ENCODE peak calls at places on chromosomes 1 and 21, in four cellular contexts. J is activated T-helper 1 cell treated with anti-CD3 and anti-CD28 coated beads, Interleukin-12 subunit alpha, Interleukin-12 subunit beta, Interleukin-2, Interleukin-4 antibody, amounts not matched to agents 30 ng/mL and 10 ng/mL and 1 ng/mL, durations not matched to agents 14 hours and 24 hours and 36 hours; L is naive B cell; G is NCI-H748 treated with DMSO at 0.1 percent for 48 hours. N is an unnamed sample.

GRCh38 chr1:1142844-1143243 is 27.0 kb upstream of the C1orf159 start:
- DNase-seq in L (no peak), J (no peak), G (no peak), N (no peak)

GRCh38 chr1:174005032-174005431 is 17.1 kb downstream of the RC3H1 start:
- DNase-seq in J (no peak), L (peak), G (no peak), N (no peak)

GRCh38 chr1:60345621-60346020 is 272.1 kb upstream of the C1orf87 start:
- DNase-seq in G (no peak), J (no peak), L (no peak), N (no peak)

GRCh38 chr1:116420417-116421200 is 47.6 kb downstream of the ATP1A1 start:
- DNase-seq in G (no peak), L (no peak), J (no peak), N (no peak)

GRCh38 chr1:241464985-241465384 is 54.6 kb downstream of the FH start:
- DNase-seq in J (no peak), L (no peak), G (no peak), N (no peak)

GRCh38 chr1:5348732-5349465 is 643.3 kb downstream of the NPHP4 start:
- DNase-seq in J (no peak), L (no peak), G (no peak), N (no peak)

GRCh38 chr1:27632387-27633297 is 2.3 kb downstream of the FGR start:
- DNase-seq in J (peak), G (no peak), L (peak), N (no peak)

GRCh38 chr21:29295066-29295650 is 3.6 kb upstream of the BACH1 start:
- DNase-seq in L (no peak), G (no peak), J (peak), N (no peak)

GRCh38 chr1:32014199-32014936 is 700 bp downstream of the KHDRBS1 start:
- DNase-seq in J (peak), G (no peak), L (peak), N (no peak)

GRCh38 chr1:81954388-81955023 is 153.8 kb downstream of the ADGRL2 start:
- DNase-seq in L (no peak), G (peak), J (no peak), N (no peak)

GRCh38 chr1:14135070-14135469 is 435.1 kb downstream of the PRDM2 start:
- DNase-seq in L (no peak), G (no peak), J (no peak), N (no peak)

GRCh38 chr21:45497846-45498645 is 44.2 kb downstream of the SLC19A1 start:
- DNase-seq in J (no peak), G (no peak), L (no peak), N (no peak)

GRCh38 chr1:163924041-163924440 is 602.3 kb downstream of the NUF2 start:
- DNase-seq in G (no peak), L (no peak), J (no peak), N (no peak)

GRCh38 chr1:180249725-180250498 is 19.8 kb downstream of the LHX4 start:
- DNase-seq in L (no peak), J (no peak), G (no peak), N (no peak)

GRCh38 chr1:16236091-16236494 is 890 bp downstream of the CPLANE2 start:
- DNase-seq in L (peak), J (no peak), G (peak), N (no peak)

GRCh38 chr1:226572325-226572726 is 23.8 kb downstream of the STUM start:
- DNase-seq in L (no peak), G (no peak), J (no peak), N (no peak)

GRCh38 chr1:53618218-53619087 is 120.5 kb downstream of the GLIS1 start:
- DNase-seq in L (no peak), J (no peak), G (no peak), N (no peak)

GRCh38 chr1:183025782-183026774 is 2.9 kb downstream of the LAMC1 start:
- DNase-seq in J (no peak), L (no peak), G (no peak), N (no peak)

GRCh38 chr21:23014021-23014420 is 2015.8 kb downstream of the NCAM2 start:
- DNase-seq in G (no peak), J (no peak), L (no peak), N (no peak)

GRCh38 chr1:52629021-52629643 is 3.8 kb upstream of the SHISAL2A start:
- DNase-seq in J (no peak), L (no peak), G (no peak), N (no peak)

GRCh38 chr1:86739901-86740507 is 35.6 kb downstream of the SH3GLB1 start:
- DNase-seq in J (no peak), L (no peak), G (no peak), N (no peak)

GRCh38 chr1:12434174-12434573 is 183.8 kb downstream of the DHRS3 start:
- DNase-seq in L (no peak), G (no peak), J (peak), N (no peak)

N was measured in SHP77 treated with DMSO at 0.1 percent for 48 hours.